ENCODE peak calls at places on chromosomes 12 and 14, in eight cellular contexts. K is adipocyte, F is body of pancreas, Z is mesendoderm, U is hepatocyte, H is cardiac muscle cell, P is suprapubic skin, A is aorta. N is an unnamed sample. For H3K27me3, the result is how much of the 10 kb centered on the place peaks cover.

GRCh38 chr12:51886021-51886710 is 1.7 kb upstream of the ANKRD33 start:
- DNase-seq in F (peak), U (peak), A (no peak), K (peak), H (peak), Z (peak), P (peak), N (peak)

GRCh38 chr14:51533160-51533559 is 118.5 kb upstream of the FRMD6 start:
- DNase-seq in K (peak), F (no peak), Z (no peak), H (no peak), P (no peak), A (no peak), U (no peak), N (peak)

GRCh38 chr12:116582610-116583009 is 23.4 kb downstream of the MAP1LC3B2 start:
- DNase-seq in H (peak), U (peak), Z (no peak), A (no peak), F (no peak), P (no peak), K (no peak), N (no peak)

GRCh38 chr14:77067632-77068514 is 30.2 kb upstream of the CIPC start:
- DNase-seq in K (peak), Z (peak), F (peak), U (peak), P (no peak), H (peak), A (peak), N (peak)

GRCh38 chr14:80850197-80850814 is 91.2 kb downstream of the CEP128 start:
- DNase-seq in Z (peak), H (peak), U (peak), P (no peak), A (no peak), F (no peak), K (peak), N (no peak)

GRCh38 chr12:113097716-113098427 is 37.7 kb downstream of the RASAL1 start:
- DNase-seq in U (no peak), H (peak), P (no peak), A (no peak), Z (peak), F (peak), K (peak), N (no peak)

GRCh38 chr12:46908236-46908935 is 82.6 kb upstream of the SLC38A4 start:
- DNase-seq in U (no peak), A (no peak), K (peak), Z (peak), P (no peak), H (peak), F (no peak), N (peak)

GRCh38 chr14:101031721-101032120 is 128.2 kb upstream of the RTL1 start:
- DNase-seq in F (no peak), U (no peak), Z (no peak), H (no peak), K (no peak), P (peak), A (peak), N (no peak)

GRCh38 chr14:57749267-57749666 is 116.6 kb downstream of the SLC35F4 start:
- DNase-seq in U (no peak), F (peak), P (no peak), A (no peak), K (no peak), H (peak), Z (no peak), N (no peak)

GRCh38 chr12:65615091-65615490 is 209.2 kb upstream of the HMGA2 start:
- DNase-seq in K (peak), H (peak), U (peak), F (no peak), A (no peak), P (no peak), Z (no peak), N (no peak)

GRCh38 chr12:67151891-67152290 is 117.3 kb upstream of the CAND1 start:
- DNase-seq in P (no peak), Z (no peak), A (no peak), F (no peak), K (peak), H (peak), U (peak), N (no peak)

GRCh38 chr12:67546718-67547117 is 101.8 kb upstream of the DYRK2 start:
- DNase-seq in K (no peak), A (no peak), H (no peak), F (no peak), P (no peak), Z (no peak), U (no peak), N (no peak)

GRCh38 chr12:2613674-2614073 is 181.1 kb upstream of the FKBP4 start:
- DNase-seq in K (peak), Z (no peak), H (peak), A (peak), P (no peak), U (peak), F (no peak), N (no peak)

GRCh38 chr12:65339161-65339560 is 60.7 kb downstream of the MSRB3 start:
- DNase-seq in F (no peak), P (no peak), K (no peak), A (no peak), H (no peak), U (no peak), Z (peak), N (no peak)

GRCh38 chr14:94404561-94404960 is 16.2 kb upstream of the SERPINA1 start:
- DNase-seq in P (no peak), H (no peak), A (no peak), Z (no peak), K (no peak), U (no peak), F (no peak), N (no peak)

GRCh38 chr14:61320806-61321384 is 484 bp upstream of the PRKCH start:
- DNase-seq in P (no peak), Z (no peak), U (peak), H (no peak), A (peak), F (peak), K (no peak), N (peak)

GRCh38 chr14:61322011-61322798 is 826 bp downstream of the PRKCH start:
- DNase-seq in K (no peak), U (peak), A (no peak), Z (no peak), P (peak), H (no peak), F (peak), N (peak)

GRCh38 chr14:61323970-61324369 is 2.6 kb downstream of the PRKCH start:
- DNase-seq in P (no peak), U (no peak), F (no peak), H (no peak), A (no peak), Z (no peak), K (no peak), N (no peak)

GRCh38 chr14:61321385-61322010 is at the start of gene PRKCH:
- DNase-seq in U (peak), A (peak), F (peak), P (peak), K (peak), Z (peak), H (peak), N (peak)

GRCh38 chr14:61322799-61323290 is 1.5 kb downstream of the PRKCH start:
- DNase-seq in K (peak), F (peak), Z (no peak), H (no peak), U (peak), A (no peak), P (no peak), N (no peak)
- H3K27me3 ChIP-seq in K (under half), F (under half), Z (under half), H (under half), U (under half), A (under half), P (under half), N (under half)

DNA sequence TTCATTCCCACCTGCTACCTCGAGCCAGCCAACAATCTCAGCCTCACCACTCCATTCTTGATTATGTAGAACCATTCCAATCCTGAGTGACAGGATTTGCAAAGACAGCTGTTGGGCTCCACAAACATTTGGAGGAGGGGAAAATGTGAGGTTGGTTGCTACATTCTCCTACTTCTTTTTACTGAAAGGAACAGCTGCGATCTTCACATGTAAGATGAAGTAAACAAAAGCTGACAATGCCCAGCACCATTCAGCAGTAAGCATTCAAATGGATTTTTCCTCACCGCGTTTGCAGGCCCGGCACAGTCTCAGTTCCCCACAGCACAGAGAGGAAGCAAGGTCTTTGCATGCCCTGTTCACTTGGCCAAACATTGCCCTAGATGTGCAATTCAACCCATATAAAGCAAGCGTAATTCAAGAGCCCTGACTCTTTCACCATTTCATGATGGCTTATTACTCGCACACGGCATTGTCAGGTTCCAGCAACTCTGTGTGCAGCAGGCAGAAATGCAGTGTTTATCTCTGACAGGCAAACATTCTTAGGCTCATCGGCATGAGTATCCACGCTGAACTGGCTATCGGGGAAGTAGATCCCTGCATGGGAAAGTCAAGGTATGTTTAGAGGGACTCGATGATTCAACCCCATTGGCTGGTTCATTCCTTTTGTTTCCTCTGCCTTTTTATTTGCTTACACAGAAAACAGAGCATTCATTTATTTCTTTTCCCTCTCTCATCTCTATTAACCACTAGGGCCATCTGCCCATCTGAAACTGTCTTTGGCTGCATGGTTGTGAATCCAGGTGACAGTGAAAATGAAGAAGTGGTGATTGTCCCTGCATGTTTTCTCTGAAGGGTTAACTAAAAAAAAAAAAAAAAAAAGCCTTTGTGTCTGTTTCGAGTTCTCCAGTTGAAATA is 236.1 kb upstream of the PLEKHG7 start:
- DNase-seq in K (peak), F (peak), Z (peak), U (no peak), P (no peak), A (no peak), H (no peak), N (no peak)
- H3K4me3 ChIP-seq in K (no peak), F (no peak), Z (no peak), U (no peak), P (no peak), A (no peak), H (no peak), N (no peak)

DNA sequence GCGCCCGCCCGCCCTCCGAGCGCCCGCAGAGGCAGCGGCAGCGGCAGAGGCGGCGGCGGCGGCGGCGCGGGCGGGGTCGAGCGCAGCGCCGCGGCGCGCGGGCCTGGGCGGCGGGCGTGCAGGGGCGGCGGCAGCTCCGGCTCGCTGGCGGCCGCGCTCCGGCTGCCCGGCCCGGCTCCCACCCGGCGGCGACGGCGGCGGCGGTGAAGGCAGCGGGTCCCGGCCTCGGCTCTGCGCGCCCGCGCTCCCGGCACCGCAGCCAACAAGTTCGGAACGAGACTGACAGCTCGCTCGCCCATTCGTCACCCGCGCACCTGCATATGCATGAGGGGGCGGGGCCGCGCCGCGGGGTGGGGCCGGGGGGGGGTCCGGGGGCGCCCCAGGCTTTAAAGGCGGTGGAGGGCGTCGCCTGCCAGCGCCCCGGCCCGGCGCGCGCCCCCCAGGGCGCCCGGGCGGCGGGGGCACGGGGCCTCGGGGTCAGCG is at the start of gene JAG2:
- DNase-seq in F (peak), U (peak), K (peak), P (no peak), A (peak), H (peak), Z (peak), N (peak)
- H3K27me3 ChIP-seq in F (under half), U (under half), K (under half), P (half or more), A (under half), H (under half), Z (under half), N (under half)

GRCh38 chr12:6824962-6825381 is 3.2 kb upstream of the P3H3 start:
- DNase-seq in U (no peak), Z (peak), F (no peak), K (peak), P (no peak), A (no peak), H (peak), N (no peak)
- H3K4me3 ChIP-seq in U (no peak), Z (peak), F (no peak), K (no peak), P (no peak), A (no peak), H (no peak), N (no peak)

GRCh38 chr12:122643207-122643805 is 59.9 kb downstream of the HCAR2 start:
- DNase-seq in K (no peak), F (no peak), A (no peak), P (no peak), U (no peak), H (peak), Z (no peak), N (no peak)
- H3K27me3 ChIP-seq in K (under half), F (under half), A (under half), P (under half), U (under half), H (under half), Z (under half), N (under half)

N was measured in PC-9.